ENCODE peak calls at places on chromosomes 5 and 9, in nine cellular contexts. L is cerebellar cortex; V is GM20000; X is NCI-H1092 treated with DMSO at 0.1 percent for 48 hours; I is stimulated activated CD8-positive, alpha-beta memory T cell treated with anti-CD3 and anti-CD28 coated beads, Interleukin-4, amount 100 ng/mL, for 1 hour; F is activated naive CD4-positive, alpha-beta T cell treated with anti-CD3 and anti-CD28 coated beads, Interleukin-2, amount 50 U/mL, for 72 hours; U is ureter; K is SIG-M5; C is IMR-90. E is an unnamed sample.

GRCh38 chr5:147748590-147748989 is 33.9 kb downstream of the JAKMIP2 start:
- DNase-seq in I (no peak), U (no peak), F (no peak), V (no peak), X (peak), L (no peak), K (no peak), C (no peak), E (no peak)

GRCh38 chr5:142472306-142472951 is 147.6 kb upstream of the SPRY4 start:
- DNase-seq in I (no peak), L (no peak), V (no peak), K (no peak), F (peak), X (no peak), C (peak), U (no peak), E (no peak)

GRCh38 chr9:74729129-74729710 is 158.5 kb downstream of the TRPM6 start:
- DNase-seq in X (no peak), L (no peak), I (no peak), F (no peak), K (no peak), C (no peak), V (no peak), U (no peak), E (no peak)

GRCh38 chr5:74112372-74112875 is 486.4 kb downstream of the ARHGEF28 start:
- DNase-seq in C (no peak), X (no peak), U (no peak), I (no peak), L (no peak), F (no peak), K (no peak), V (no peak), E (no peak)

GRCh38 chr5:33231935-33232334 is 208.8 kb upstream of the TARS1 start:
- DNase-seq in C (peak), U (no peak), V (no peak), X (no peak), F (no peak), I (no peak), K (no peak), L (no peak), E (no peak)

GRCh38 chr5:74122979-74123575 is 497.1 kb downstream of the ARHGEF28 start:
- DNase-seq in L (no peak), I (no peak), U (no peak), F (no peak), V (no peak), C (no peak), K (no peak), X (peak), E (peak)

GRCh38 chr5:122493776-122494518 is 181.9 kb downstream of the SNCAIP start:
- DNase-seq in F (no peak), C (no peak), K (no peak), X (no peak), V (no peak), L (no peak), I (no peak), U (no peak), E (no peak)

GRCh38 chr5:153831976-153832375 is 206.7 kb downstream of the FAM114A2 start:
- DNase-seq in L (peak), X (no peak), K (no peak), C (peak), U (no peak), V (peak), F (no peak), I (no peak), E (no peak)

GRCh38 chr9:89080193-89080592 is 88.9 kb downstream of the S1PR3 start:
- DNase-seq in K (no peak), X (no peak), U (peak), V (no peak), F (no peak), L (no peak), I (no peak), C (peak), E (no peak)